ENCODE peak calls at places on chromosomes 13 and 19, in nine cellular contexts. W is choroid plexus epithelial cell; N is left cardiac atrium; G is cardiac fibroblast; D is HEK293T; J is RKO; M is activated CD4-positive, alpha-beta T cell treated with anti-CD3 and anti-CD28 coated beads, Interleukin-2, amount 50 U/mL, for 48 hours; Q is GM12891; O is neuronal stem cell. Z is an unnamed sample.

GRCh38 chr13:45472171-45472705 is 7.5 kb downstream of the COG3 start:
- DNase-seq in Q (no peak), W (peak), M (no peak), G (no peak), O (no peak), J (no peak), N (no peak), D (no peak), Z (no peak)

GRCh38 chr19:43476606-43477005 is 11.2 kb upstream of the LYPD3 start:
- DNase-seq in O (no peak), M (no peak), G (peak), W (peak), N (no peak), J (peak), Q (no peak), D (no peak), Z (no peak)

GRCh38 chr19:16868423-16869130 is 20.2 kb upstream of the F2RL3 start:
- DNase-seq in D (no peak), O (no peak), Q (no peak), G (no peak), M (no peak), N (no peak), J (no peak), W (no peak), Z (peak)

GRCh38 chr19:50008532-50008931 is 16.6 kb downstream of the VRK3 start:
- DNase-seq in J (no peak), W (peak), O (no peak), G (peak), Q (no peak), M (peak), D (peak), N (no peak), Z (no peak)

GRCh38 chr19:7928741-7929701 is 3.1 kb upstream of the CTXN1 start:
- DNase-seq in J (peak), W (peak), Q (peak), M (peak), G (peak), N (peak), D (peak), O (no peak), Z (no peak)

GRCh38 chr19:51702754-51703654 is 9.9 kb downstream of the SPACA6 start:
- DNase-seq in M (peak), W (peak), G (no peak), D (no peak), J (no peak), N (no peak), Q (no peak), O (no peak), Z (no peak)

GRCh38 chr19:17296976-17297375 is 6.2 kb downstream of the ABHD8 start:
- DNase-seq in D (no peak), O (no peak), W (peak), J (no peak), Q (no peak), N (no peak), M (no peak), G (no peak), Z (no peak)

GRCh38 chr19:11662278-11662677 is 65.0 kb downstream of the ZNF627 start:
- DNase-seq in N (no peak), W (no peak), O (no peak), G (no peak), D (no peak), Q (no peak), M (no peak), J (no peak), Z (no peak)

GRCh38 chr19:7787602-7788177 is 24.6 kb downstream of the CLEC4M start:
- DNase-seq in N (no peak), M (no peak), O (no peak), Q (no peak), D (no peak), W (no peak), J (no peak), G (no peak), Z (no peak)

GRCh38 chr13:32086791-32087441 is 55.3 kb downstream of the FRY start:
- DNase-seq in W (no peak), J (no peak), Q (no peak), O (no peak), N (no peak), G (no peak), D (no peak), M (no peak), Z (no peak)

Z was measured in heart left ventricle.